ENCODE peak calls at places on chromosome 15, in eight cellular contexts. One of them, this sample, is unnamed.

GRCh38 chr15:81930582-81931369 is 115.0 kb downstream of the MEX3B start:
- DNase-seq in CD14-positive monocyte: no peak
- DNase-seq in Panc1: no peak
- DNase-seq in progenitor cell of endocrine pancreas: no peak
- DNase-seq in nephron progenitor cell: no peak
- DNase-seq in uterus: no peak
- DNase-seq in foreskin fibroblast: no peak
- DNase-seq in heart left ventricle: no peak
- DNase-seq in this sample: no peak

GRCh38 chr15:63440756-63441155 is 59.1 kb upstream of the CA12 start:
- DNase-seq in foreskin fibroblast: no peak
- DNase-seq in CD14-positive monocyte: no peak
- DNase-seq in nephron progenitor cell: no peak
- DNase-seq in uterus: no peak
- DNase-seq in progenitor cell of endocrine pancreas: no peak
- DNase-seq in heart left ventricle: no peak
- DNase-seq in Panc1: no peak
- DNase-seq in this sample: no peak

GRCh38 chr15:91517491-91518200 is 335.9 kb upstream of the SLCO3A1 start:
- DNase-seq in CD14-positive monocyte: no peak
- DNase-seq in foreskin fibroblast: peak
- DNase-seq in heart left ventricle: no peak
- DNase-seq in uterus: no peak
- DNase-seq in progenitor cell of endocrine pancreas: no peak
- DNase-seq in Panc1: no peak
- DNase-seq in nephron progenitor cell: no peak
- DNase-seq in this sample: peak

GRCh38 chr15:64351265-64351664 is 4.7 kb downstream of the CSNK1G1 start:
- DNase-seq in progenitor cell of endocrine pancreas: no peak
- DNase-seq in heart left ventricle: no peak
- DNase-seq in CD14-positive monocyte: no peak
- DNase-seq in Panc1: no peak
- DNase-seq in nephron progenitor cell: no peak
- DNase-seq in uterus: no peak
- DNase-seq in foreskin fibroblast: no peak
- DNase-seq in this sample: no peak

GRCh38 chr15:77762747-77763146 is 130.0 kb upstream of the LINGO1 start:
- DNase-seq in nephron progenitor cell: no peak
- DNase-seq in progenitor cell of endocrine pancreas: no peak
- DNase-seq in Panc1: no peak
- DNase-seq in CD14-positive monocyte: no peak
- DNase-seq in heart left ventricle: no peak
- DNase-seq in uterus: no peak
- DNase-seq in foreskin fibroblast: no peak
- DNase-seq in this sample: no peak

GRCh38 chr15:89003865-89004725 is 84.2 kb upstream of the ABHD2 start:
- DNase-seq in progenitor cell of endocrine pancreas: no peak
- DNase-seq in Panc1: no peak
- DNase-seq in uterus: no peak
- DNase-seq in CD14-positive monocyte: no peak
- DNase-seq in nephron progenitor cell: peak
- DNase-seq in heart left ventricle: no peak
- DNase-seq in foreskin fibroblast: peak
- DNase-seq in this sample: peak

GRCh38 chr15:94004697-94005096 is 226.7 kb upstream of the MCTP2 start:
- DNase-seq in foreskin fibroblast: no peak
- DNase-seq in CD14-positive monocyte: no peak
- DNase-seq in progenitor cell of endocrine pancreas: no peak
- DNase-seq in Panc1: no peak
- DNase-seq in heart left ventricle: no peak
- DNase-seq in nephron progenitor cell: no peak
- DNase-seq in uterus: peak
- DNase-seq in this sample: peak

GRCh38 chr15:54772663-54773062 is 424.1 kb downstream of the RSL24D1 start:
- DNase-seq in progenitor cell of endocrine pancreas: no peak
- DNase-seq in foreskin fibroblast: no peak
- DNase-seq in nephron progenitor cell: no peak
- DNase-seq in CD14-positive monocyte: no peak
- DNase-seq in Panc1: no peak
- DNase-seq in heart left ventricle: no peak
- DNase-seq in uterus: no peak
- DNase-seq in this sample: no peak

GRCh38 chr15:94266000-94266399 is 34.6 kb downstream of the MCTP2 start:
- DNase-seq in progenitor cell of endocrine pancreas: no peak
- DNase-seq in CD14-positive monocyte: no peak
- DNase-seq in nephron progenitor cell: no peak
- DNase-seq in foreskin fibroblast: no peak
- DNase-seq in Panc1: no peak
- DNase-seq in heart left ventricle: no peak
- DNase-seq in uterus: no peak
- DNase-seq in this sample: no peak

GRCh38 chr15:99106417-99107220 is 1.7 kb downstream of the SYNM start:
- DNase-seq in progenitor cell of endocrine pancreas: no peak
- DNase-seq in nephron progenitor cell: no peak
- DNase-seq in uterus: no peak
- DNase-seq in Panc1: no peak
- DNase-seq in foreskin fibroblast: peak
- DNase-seq in heart left ventricle: no peak
- DNase-seq in CD14-positive monocyte: no peak
- DNase-seq in this sample: no peak

GRCh38 chr15:96345560-96346389 is 15.3 kb downstream of the NR2F2 start:
- DNase-seq in uterus: peak
- DNase-seq in Panc1: no peak
- DNase-seq in progenitor cell of endocrine pancreas: no peak
- DNase-seq in CD14-positive monocyte: no peak
- DNase-seq in heart left ventricle: peak
- DNase-seq in nephron progenitor cell: peak
- DNase-seq in foreskin fibroblast: peak
- DNase-seq in this sample: peak

GRCh38 chr15:36156855-36157521 is 422.4 kb upstream of the CDIN1 start:
- DNase-seq in uterus: peak
- DNase-seq in CD14-positive monocyte: no peak
- DNase-seq in nephron progenitor cell: no peak
- DNase-seq in foreskin fibroblast: peak
- DNase-seq in progenitor cell of endocrine pancreas: no peak
- DNase-seq in Panc1: no peak
- DNase-seq in heart left ventricle: peak
- DNase-seq in this sample: peak

GRCh38 chr15:31261266-31262142 is 65.1 kb upstream of the KLF13 start:
- DNase-seq in progenitor cell of endocrine pancreas: no peak
- DNase-seq in CD14-positive monocyte: peak
- DNase-seq in heart left ventricle: no peak
- DNase-seq in nephron progenitor cell: no peak
- DNase-seq in uterus: peak
- DNase-seq in foreskin fibroblast: no peak
- DNase-seq in Panc1: no peak
- DNase-seq in this sample: no peak

GRCh38 chr15:74502301-74502700 is 38.7 kb upstream of the ARID3B start:
- DNase-seq in heart left ventricle: no peak
- DNase-seq in foreskin fibroblast: no peak
- DNase-seq in Panc1: no peak
- DNase-seq in CD14-positive monocyte: no peak
- DNase-seq in progenitor cell of endocrine pancreas: no peak
- DNase-seq in uterus: no peak
- DNase-seq in nephron progenitor cell: no peak
- DNase-seq in this sample: no peak
- TF ChIP-seq CTCF in heart left ventricle: no peak
- TF ChIP-seq CTCF in foreskin fibroblast: no peak
- TF ChIP-seq CTCF in Panc1: no peak
- TF ChIP-seq CTCF in CD14-positive monocyte: no peak
- TF ChIP-seq CTCF in progenitor cell of endocrine pancreas: no peak
- TF ChIP-seq CTCF in uterus: no peak
- TF ChIP-seq CTCF in nephron progenitor cell: no peak
- TF ChIP-seq CTCF in this sample: no peak

GRCh38 chr15:92668620-92669019 is 13.0 kb upstream of the FAM174B start:
- DNase-seq in Panc1: no peak
- DNase-seq in nephron progenitor cell: no peak
- DNase-seq in CD14-positive monocyte: no peak
- DNase-seq in foreskin fibroblast: no peak
- DNase-seq in uterus: no peak
- DNase-seq in heart left ventricle: no peak
- DNase-seq in progenitor cell of endocrine pancreas: no peak
- DNase-seq in this sample: no peak

GRCh38 chr15:92666780-92667179 is 11.2 kb upstream of the FAM174B start:
- DNase-seq in progenitor cell of endocrine pancreas: no peak
- DNase-seq in foreskin fibroblast: no peak
- DNase-seq in uterus: no peak
- DNase-seq in heart left ventricle: peak
- DNase-seq in CD14-positive monocyte: no peak
- DNase-seq in nephron progenitor cell: no peak
- DNase-seq in Panc1: no peak
- DNase-seq in this sample: no peak

GRCh38 chr15:92669432-92669831 is 13.9 kb upstream of the FAM174B start:
- DNase-seq in CD14-positive monocyte: no peak
- DNase-seq in foreskin fibroblast: no peak
- DNase-seq in Panc1: no peak
- DNase-seq in progenitor cell of endocrine pancreas: no peak
- DNase-seq in heart left ventricle: no peak
- DNase-seq in nephron progenitor cell: no peak
- DNase-seq in uterus: no peak
- DNase-seq in this sample: no peak

GRCh38 chr15:92668086-92668485 is 12.5 kb upstream of the FAM174B start:
- DNase-seq in progenitor cell of endocrine pancreas: no peak
- DNase-seq in foreskin fibroblast: no peak
- DNase-seq in heart left ventricle: no peak
- DNase-seq in nephron progenitor cell: no peak
- DNase-seq in Panc1: no peak
- DNase-seq in uterus: no peak
- DNase-seq in CD14-positive monocyte: no peak
- DNase-seq in this sample: no peak

DNA sequence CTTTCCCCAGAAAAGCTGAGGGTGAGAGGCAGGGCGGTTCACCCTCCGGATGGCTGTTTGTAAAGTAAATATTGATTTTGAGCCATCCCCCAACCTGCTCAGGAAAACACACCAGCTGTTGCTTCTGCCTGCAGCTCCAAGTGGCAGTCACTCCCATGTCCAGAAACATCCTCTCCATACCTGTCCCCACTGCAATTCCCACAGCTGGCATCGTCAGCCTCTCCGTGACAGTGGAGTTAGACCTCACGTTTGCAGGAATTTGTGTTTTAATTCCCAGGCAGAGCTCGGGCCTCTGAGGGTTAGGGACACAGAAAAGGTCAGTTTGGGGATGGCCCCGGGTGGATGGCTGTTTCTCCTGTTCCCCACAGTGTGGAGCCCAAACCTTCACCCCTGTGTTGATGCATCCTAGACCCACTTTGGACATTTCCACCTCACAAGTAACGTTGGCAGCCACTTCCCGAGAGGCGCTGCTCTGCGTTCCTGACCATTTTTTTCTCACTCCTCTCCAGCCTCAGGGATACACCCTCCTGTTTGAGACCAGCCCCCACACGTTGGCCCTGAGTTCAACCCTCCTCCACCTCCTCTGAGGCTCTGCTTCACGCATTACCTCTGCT is 11.8 kb upstream of the FAM174B start:
- DNase-seq in CD14-positive monocyte: no peak
- DNase-seq in nephron progenitor cell: peak
- DNase-seq in heart left ventricle: no peak
- DNase-seq in uterus: no peak
- DNase-seq in Panc1: no peak
- DNase-seq in progenitor cell of endocrine pancreas: no peak
- DNase-seq in foreskin fibroblast: no peak
- DNase-seq in this sample: no peak
- TF ChIP-seq CTCF in CD14-positive monocyte: no peak
- TF ChIP-seq CTCF in nephron progenitor cell: no peak
- TF ChIP-seq CTCF in heart left ventricle: no peak
- TF ChIP-seq CTCF in uterus: no peak
- TF ChIP-seq CTCF in Panc1: no peak
- TF ChIP-seq CTCF in progenitor cell of endocrine pancreas: no peak
- TF ChIP-seq CTCF in foreskin fibroblast: no peak
- TF ChIP-seq CTCF in this sample: no peak

DNA sequence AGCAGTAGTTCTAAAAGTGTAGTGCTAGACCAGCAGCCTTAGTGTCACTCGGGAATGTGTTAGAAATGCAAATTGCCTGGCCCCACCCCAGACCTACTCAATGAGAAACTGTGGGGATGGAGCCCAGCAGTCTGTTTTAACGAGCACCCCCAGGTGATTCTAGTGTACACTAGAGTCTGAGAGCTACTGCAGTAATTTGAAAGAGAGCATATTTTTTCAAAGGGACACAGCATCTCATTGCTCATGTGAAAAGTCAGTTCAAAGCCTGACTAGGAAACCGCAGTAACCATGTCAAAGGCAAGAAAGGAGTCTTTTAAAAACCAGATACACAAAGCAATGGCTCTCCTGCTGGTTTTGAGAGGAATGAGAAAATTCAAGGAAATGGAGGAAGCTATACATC is 313.4 kb downstream of the SQOR start:
- DNase-seq in Panc1: no peak
- DNase-seq in CD14-positive monocyte: no peak
- DNase-seq in heart left ventricle: no peak
- DNase-seq in nephron progenitor cell: no peak
- DNase-seq in progenitor cell of endocrine pancreas: no peak
- DNase-seq in uterus: no peak
- DNase-seq in foreskin fibroblast: no peak
- DNase-seq in this sample: no peak
- TF ChIP-seq CTCF in Panc1: no peak
- TF ChIP-seq CTCF in CD14-positive monocyte: no peak
- TF ChIP-seq CTCF in heart left ventricle: no peak
- TF ChIP-seq CTCF in nephron progenitor cell: no peak
- TF ChIP-seq CTCF in progenitor cell of endocrine pancreas: no peak
- TF ChIP-seq CTCF in uterus: no peak
- TF ChIP-seq CTCF in foreskin fibroblast: no peak
- TF ChIP-seq CTCF in this sample: no peak

GRCh38 chr15:57667171-57667924 is 39.2 kb upstream of the POLR2M start:
- DNase-seq in foreskin fibroblast: peak
- DNase-seq in CD14-positive monocyte: no peak
- DNase-seq in uterus: peak
- DNase-seq in progenitor cell of endocrine pancreas: no peak
- DNase-seq in nephron progenitor cell: no peak
- DNase-seq in heart left ventricle: no peak
- DNase-seq in Panc1: no peak
- DNase-seq in this sample: peak
- TF ChIP-seq CTCF in foreskin fibroblast: peak
- TF ChIP-seq CTCF in CD14-positive monocyte: no peak
- TF ChIP-seq CTCF in uterus: peak
- TF ChIP-seq CTCF in progenitor cell of endocrine pancreas: peak
- TF ChIP-seq CTCF in nephron progenitor cell: no peak
- TF ChIP-seq CTCF in heart left ventricle: peak
- TF ChIP-seq CTCF in Panc1: peak
- TF ChIP-seq CTCF in this sample: peak

DNA sequence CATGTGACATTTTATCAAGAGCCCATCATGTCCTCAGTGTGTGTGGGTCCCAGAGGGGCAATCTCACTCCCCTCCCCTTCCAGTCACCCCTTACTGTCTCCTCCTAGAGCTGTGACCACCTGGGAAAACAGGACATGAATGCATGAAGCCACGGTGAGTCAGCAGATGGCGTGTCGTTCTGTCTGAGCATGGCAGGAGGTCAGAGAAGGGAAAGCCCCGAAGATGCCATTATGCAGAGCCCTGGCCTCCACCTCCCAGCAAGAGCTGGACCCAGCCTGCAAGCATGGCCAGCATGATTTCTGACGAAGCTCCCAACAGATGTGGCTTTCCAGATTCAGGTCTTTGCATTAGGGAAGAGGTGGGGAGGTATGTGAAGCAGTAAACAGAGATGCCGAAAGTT is 118.4 kb downstream of the TLE3 start:
- DNase-seq in Panc1: peak
- DNase-seq in uterus: no peak
- DNase-seq in nephron progenitor cell: no peak
- DNase-seq in foreskin fibroblast: no peak
- DNase-seq in CD14-positive monocyte: no peak
- DNase-seq in progenitor cell of endocrine pancreas: no peak
- DNase-seq in heart left ventricle: no peak
- DNase-seq in this sample: peak
- TF ChIP-seq CTCF in Panc1: no peak
- TF ChIP-seq CTCF in uterus: no peak
- TF ChIP-seq CTCF in nephron progenitor cell: no peak
- TF ChIP-seq CTCF in foreskin fibroblast: no peak
- TF ChIP-seq CTCF in CD14-positive monocyte: no peak
- TF ChIP-seq CTCF in progenitor cell of endocrine pancreas: no peak
- TF ChIP-seq CTCF in heart left ventricle: no peak
- TF ChIP-seq CTCF in this sample: no peak